ENCODE peak calls at places on chromosomes 6 and 20, in seven cellular contexts. P is ovary, R is testis, E is stomach, I is H54, H is spleen, S is heart left ventricle. J is an unnamed sample.

GRCh38 chr6:170473226-170473789 is 79.8 kb downstream of the PSMB1 start:
- DNase-seq in P (no peak), R (no peak), E (no peak), I (no peak), H (no peak), S (no peak), J (no peak)

GRCh38 chr6:111888928-111889696 is 15.9 kb upstream of the FYN start:
- DNase-seq in P (peak; percentile 48), R (peak; percentile 30), E (no peak), I (no peak), H (no peak), S (no peak), J (no peak)

GRCh38 chr6:134636221-134636830 is 313.6 kb downstream of the ALDH8A1 start:
- DNase-seq in P (no peak), R (no peak), E (no peak), I (no peak), H (no peak), S (no peak), J (no peak)

GRCh38 chr6:87722831-87723726 is 21.0 kb upstream of the AKIRIN2 start:
- DNase-seq in P (peak; percentile 28), R (peak; percentile 78), E (peak; percentile 44), I (peak; percentile 75), H (peak; percentile 82), S (peak; percentile 70), J (peak; percentile 91)

GRCh38 chr6:144657691-144658090 is 372.6 kb downstream of the UTRN start:
- DNase-seq in P (no peak), R (no peak), E (no peak), I (no peak), H (no peak), S (no peak), J (no peak)

GRCh38 chr6:27726620-27727023 is 185.6 kb downstream of the OR2B2 start:
- DNase-seq in P (no peak), R (peak; percentile 30), E (no peak), I (no peak), H (no peak), S (no peak), J (no peak)

GRCh38 chr6:26550250-26550993 is 12.3 kb downstream of the HMGN4 start:
- DNase-seq in P (peak; percentile 69), R (peak; percentile 79), E (peak; percentile 40), I (no peak), H (peak; percentile 83), S (peak; percentile 85), J (peak; percentile 67)

GRCh38 chr20:412081-412480 is 4.0 kb downstream of the RBCK1 start:
- DNase-seq in P (no peak), R (no peak), E (no peak), I (no peak), H (no peak), S (no peak), J (no peak)

GRCh38 chr6:118320652-118321051 is 227.4 kb upstream of the PLN start:
- DNase-seq in P (no peak), R (no peak), E (no peak), I (no peak), H (no peak), S (no peak), J (no peak)

GRCh38 chr6:36692220-36692619 is 5.4 kb upstream of the RAB44 start:
- DNase-seq in P (no peak), R (no peak), E (peak; percentile 26), I (no peak), H (peak; percentile 92), S (no peak), J (no peak)

GRCh38 chr6:90175627-90176538 is 120.8 kb downstream of the BACH2 start:
- DNase-seq in P (no peak), R (no peak), E (no peak), I (no peak), H (no peak), S (no peak), J (no peak)

GRCh38 chr6:125104425-125104824 is 49.1 kb upstream of the TPD52L1 start:
- DNase-seq in P (no peak), R (no peak), E (no peak), I (no peak), H (no peak), S (no peak), J (no peak)

GRCh38 chr6:54846857-54847721 is 518 bp downstream of the FAM83B start:
- DNase-seq in P (no peak), R (peak; percentile 29), E (no peak), I (no peak), H (no peak), S (no peak), J (no peak)

GRCh38 chr20:271069-271468 is 13.5 kb downstream of the DEFB132 start:
- DNase-seq in P (no peak), R (no peak), E (no peak), I (no peak), H (no peak), S (no peak), J (no peak)

GRCh38 chr6:57262901-57263694 is 41.0 kb upstream of the RAB23 start:
- DNase-seq in P (no peak), R (no peak), E (no peak), I (peak; percentile 37), H (no peak), S (no peak), J (no peak)

GRCh38 chr20:14775778-14776177 is 438.4 kb upstream of the FLRT3 start:
- DNase-seq in P (no peak), R (peak; percentile 53), E (peak; percentile 58), I (no peak), H (no peak), S (no peak), J (no peak)

GRCh38 chr20:44945261-44945660 is 14.9 kb downstream of the TOMM34 start:
- DNase-seq in P (no peak), R (peak; percentile 81), E (no peak), I (no peak), H (no peak), S (no peak), J (no peak)

GRCh38 chr20:25296094-25297093 is 48.5 kb downstream of the PYGB start:
- DNase-seq in P (no peak), R (peak; percentile 40), E (no peak), I (peak; percentile 45), H (peak; percentile 79), S (no peak), J (peak; percentile 14)

GRCh38 chr6:79137671-79138070 is 59.6 kb upstream of the PHIP start:
- DNase-seq in P (no peak), R (no peak), E (no peak), I (no peak), H (no peak), S (no peak), J (no peak)

GRCh38 chr20:33697129-33697528 is 10.9 kb upstream of the E2F1 start:
- DNase-seq in P (no peak), R (peak; percentile 45), E (no peak), I (no peak), H (no peak), S (peak; percentile 75), J (no peak)

GRCh38 chr6:9456241-9456658 is 958.6 kb downstream of the TFAP2A start:
- DNase-seq in P (no peak), R (no peak), E (no peak), I (no peak), H (no peak), S (no peak), J (no peak)

GRCh38 chr6:138418118-138418742 is 14.2 kb downstream of the HEBP2 start:
- DNase-seq in P (no peak), R (no peak), E (no peak), I (no peak), H (no peak), S (no peak), J (no peak)

DNA sequence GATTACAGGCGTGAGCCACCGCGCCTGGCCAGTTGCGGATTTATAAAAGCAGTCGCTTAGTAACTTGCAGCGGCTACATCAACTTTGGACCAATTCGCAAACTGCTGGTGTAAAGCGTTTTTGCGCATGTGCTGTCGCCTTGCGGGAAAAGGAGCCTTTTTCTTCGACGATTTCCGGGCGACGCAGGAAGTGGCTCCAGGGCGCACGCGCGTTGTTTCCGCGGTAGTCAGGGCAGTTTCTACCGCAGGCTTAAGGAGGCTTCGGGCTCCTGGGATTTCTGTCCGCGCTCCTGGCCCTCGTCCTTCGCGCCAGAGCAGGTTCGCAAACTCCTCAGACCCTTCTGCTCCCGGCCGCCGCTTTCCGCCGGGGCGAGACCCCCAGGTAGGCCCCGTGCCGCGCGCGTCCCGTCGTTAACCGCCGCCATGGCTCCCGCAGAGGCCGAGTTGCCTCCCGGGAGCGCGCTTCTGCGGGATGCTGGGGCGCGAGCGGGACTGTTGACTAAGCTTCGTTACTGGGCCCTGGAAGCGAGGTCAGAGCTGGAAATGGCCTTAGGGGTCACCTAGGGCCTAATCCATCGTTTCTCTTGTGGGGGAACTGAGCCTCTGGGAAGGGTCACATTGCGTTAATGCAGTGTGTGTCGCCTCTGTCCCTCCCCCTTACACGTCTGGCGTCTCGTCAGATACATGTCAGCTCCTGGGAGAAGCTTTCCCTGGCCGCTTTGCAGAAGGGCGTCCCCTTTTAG is at the start of gene RAE1:
- DNase-seq in P (peak; percentile 87), R (peak; percentile 94), E (peak; percentile 94), I (peak; percentile 88), H (peak; percentile 96), S (peak; percentile 92), J (peak; percentile 93)
- TF ChIP-seq POLR2A in P (peak; percentile 52), R (no peak), E (no peak), I (peak; percentile 76), H (no peak), S (peak; percentile 64), J (peak; percentile 81)

DNA sequence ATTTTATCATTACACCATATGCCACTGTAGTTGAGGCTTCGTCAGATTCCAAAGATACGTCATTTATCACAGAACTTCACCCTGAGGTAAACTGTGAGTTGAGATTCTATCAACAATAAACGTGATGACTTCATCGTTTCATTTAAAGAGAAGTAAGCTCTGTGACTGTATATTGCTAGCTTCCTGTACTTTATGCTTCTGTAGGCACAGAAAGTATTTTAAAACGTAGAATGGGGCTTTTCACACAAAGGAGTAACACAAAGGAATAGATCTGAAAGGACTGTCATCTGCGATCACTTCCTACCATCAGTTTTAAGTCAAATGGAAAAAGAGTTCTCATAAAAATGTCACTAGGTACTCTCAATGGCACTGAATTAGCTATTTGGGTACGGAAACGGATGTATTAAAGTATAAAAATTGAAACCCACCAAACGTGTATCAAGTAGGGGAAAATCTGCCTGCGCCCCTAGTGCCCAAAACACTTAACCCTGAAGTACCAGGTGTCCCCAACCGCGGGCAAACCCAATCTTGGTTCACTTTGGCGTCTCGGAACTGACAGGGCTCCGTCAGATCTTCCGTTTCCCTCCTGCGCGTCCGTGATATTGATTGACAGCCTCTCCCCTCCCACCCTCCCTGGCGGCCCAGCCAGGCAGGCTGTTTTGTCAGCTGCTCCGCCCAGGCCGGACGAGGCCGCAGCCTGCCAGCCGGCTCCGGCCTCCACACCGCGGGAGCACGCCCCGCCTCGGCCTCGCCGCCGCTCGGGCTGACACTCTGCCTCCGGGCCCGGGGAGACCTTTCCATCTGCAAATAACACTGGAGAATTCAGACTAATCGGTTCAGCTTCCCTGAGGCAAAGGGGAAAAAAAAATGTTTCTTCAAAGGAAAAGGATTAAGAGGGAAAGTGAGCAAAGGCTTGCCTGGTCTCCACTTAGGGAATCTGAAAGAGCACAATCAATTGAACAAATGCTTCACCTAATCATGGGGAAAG is 234.7 kb upstream of the MCHR2 start:
- DNase-seq in P (peak; percentile 13), R (peak; percentile 87), E (peak; percentile 75), I (peak; percentile 41), H (peak; percentile 88), S (peak; percentile 86), J (peak; percentile 75)
- TF ChIP-seq POLR2A in P (no peak), R (no peak), E (no peak), I (peak; percentile 66), H (no peak), S (no peak), J (no peak)

GRCh38 chr6:63458480-63459115 is 113.7 kb upstream of the LOC128125822 start:
- DNase-seq in P (no peak), R (no peak), E (no peak), I (no peak), H (no peak), S (no peak), J (no peak)
- TF ChIP-seq POLR2A in P (no peak), R (no peak), E (peak; percentile 36), I (no peak), H (no peak), S (no peak), J (no peak)

GRCh38 chr6:30690403-30691207 is at the start of gene NRM:
- DNase-seq in P (peak; percentile 91), R (peak; percentile 91), E (peak; percentile 87), I (peak; percentile 78), H (peak; percentile 94), S (peak; percentile 95), J (peak; percentile 85)
- TF ChIP-seq POLR2A in P (no peak), R (no peak), E (no peak), I (peak; percentile 46), H (no peak), S (peak; percentile 32), J (peak; percentile 41)